ENCODE peak calls at places on chromosomes 2 and 18, in four cellular contexts. P is breast epithelium, U is RWPE1, Z is body of pancreas. V is an unnamed sample.

GRCh38 chr2:150051004-150051403 is 436.5 kb downstream of the RND3 start:
- DNase-seq in P (no peak), U (no peak), Z (no peak), V (no peak)

GRCh38 chr2:55460562-55460961 is 40.9 kb upstream of the CCDC88A start:
- DNase-seq in P (no peak), U (peak), Z (no peak), V (no peak)

GRCh38 chr18:5868218-5868904 is 27.0 kb downstream of the TMEM200C start:
- DNase-seq in P (no peak), U (peak), Z (peak), V (peak)

GRCh38 chr2:138182276-138182675 is 218.0 kb downstream of the HNMT start:
- DNase-seq in P (no peak), U (no peak), Z (no peak), V (no peak)

GRCh38 chr2:173823540-173823939 is 141.6 kb downstream of the SP3 start:
- DNase-seq in P (no peak), U (no peak), Z (no peak), V (no peak)

GRCh38 chr2:240310201-240310600 is 125.3 kb upstream of the GPC1 start:
- DNase-seq in P (peak), U (no peak), Z (no peak), V (no peak)

GRCh38 chr2:80105020-80105419 is 199.5 kb downstream of the LRRTM1 start:
- DNase-seq in P (no peak), U (peak), Z (no peak), V (no peak)

GRCh38 chr2:202102425-202103005 is 29.5 kb downstream of the KIAA2012 start:
- DNase-seq in P (no peak), U (no peak), Z (no peak), V (no peak)

GRCh38 chr2:33606622-33607021 is 7.5 kb upstream of the FAM98A start:
- DNase-seq in P (no peak), U (no peak), Z (no peak), V (no peak)

GRCh38 chr2:205989291-205990071 is 96.5 kb downstream of the INO80D start:
- DNase-seq in P (no peak), U (no peak), Z (no peak), V (no peak)

GRCh38 chr2:12083713-12084420 is 337.4 kb downstream of the LPIN1 start:
- DNase-seq in P (no peak), U (no peak), Z (no peak), V (no peak)

GRCh38 chr18:66645983-66646382 is 42.1 kb upstream of the CDH19 start:
- DNase-seq in P (no peak), U (no peak), Z (no peak), V (no peak)

GRCh38 chr18:3281456-3282400 is 19.8 kb downstream of the MYL12B start:
- DNase-seq in P (no peak), U (peak), Z (no peak), V (no peak)

GRCh38 chr18:34352385-34353163 is 127.9 kb upstream of the NOL4 start:
- DNase-seq in P (no peak), U (no peak), Z (peak), V (no peak)

GRCh38 chr18:22110482-22110924 is 58.9 kb upstream of the GATA6 start:
- DNase-seq in P (no peak), U (no peak), Z (no peak), V (no peak)

GRCh38 chr2:5867045-5867444 is 174.9 kb downstream of the SOX11 start:
- DNase-seq in P (no peak), U (no peak), Z (no peak), V (no peak)

GRCh38 chr2:1478311-1479305 is 65.3 kb downstream of the TPO start:
- DNase-seq in P (no peak), U (no peak), Z (no peak), V (no peak)

GRCh38 chr2:161981679-161982300 is 92.2 kb downstream of the DPP4 start:
- DNase-seq in P (no peak), U (no peak), Z (no peak), V (no peak)

GRCh38 chr2:228841877-228842276 is 429.2 kb downstream of the PID1 start:
- DNase-seq in P (no peak), U (no peak), Z (no peak), V (no peak)

GRCh38 chr2:128306081-128306930 is 12.4 kb downstream of the HS6ST1 start:
- DNase-seq in P (peak), U (peak), Z (peak), V (peak)

GRCh38 chr2:240247868-240248820 is 107.7 kb upstream of the OTOS start:
- DNase-seq in P (no peak), U (no peak), Z (no peak), V (no peak)

GRCh38 chr2:12819721-12820120 is 103.0 kb downstream of the TRIB2 start:
- DNase-seq in P (no peak), U (no peak), Z (no peak), V (no peak)

GRCh38 chr18:72119082-72119481 is 425.1 kb downstream of the CBLN2 start:
- DNase-seq in P (no peak), U (no peak), Z (no peak), V (no peak)

GRCh38 chr2:55901322-55901721 is 22.3 kb downstream of the EFEMP1 start:
- DNase-seq in P (no peak), U (peak), Z (no peak), V (peak)

GRCh38 chr2:184030978-184031377 is 567.4 kb upstream of the ZNF804A start:
- DNase-seq in P (no peak), U (no peak), Z (no peak), V (no peak)

GRCh38 chr2:8659092-8659734 is 22.6 kb upstream of the ID2 start:
- DNase-seq in P (no peak), U (no peak), Z (no peak), V (no peak)

GRCh38 chr2:233051241-233052149 is 8.6 kb upstream of the INPP5D start:
- DNase-seq in P (peak), U (peak), Z (peak), V (no peak)

GRCh38 chr2:164205347-164205746 is 415.9 kb downstream of the GRB14 start:
- DNase-seq in P (no peak), U (no peak), Z (no peak), V (no peak)

GRCh38 chr2:235847576-235847975 is 320.6 kb downstream of the GBX2 start:
- DNase-seq in P (no peak), U (no peak), Z (no peak), V (no peak)

GRCh38 chr2:36322108-36322507 is 33.5 kb upstream of the CRIM1 start:
- DNase-seq in P (no peak), U (peak), Z (peak), V (peak)

GRCh38 chr2:196041786-196042185 is 26.9 kb downstream of the DNAH7 start:
- DNase-seq in P (no peak), U (no peak), Z (no peak), V (no peak)

GRCh38 chr2:18423636-18424035 is 136.8 kb downstream of the RDH14 start:
- DNase-seq in P (no peak), U (no peak), Z (no peak), V (no peak)

GRCh38 chr18:10056506-10056905 is 142.7 kb downstream of the VAPA start:
- DNase-seq in P (no peak), U (no peak), Z (no peak), V (no peak)

GRCh38 chr2:199382091-199382490 is 75.6 kb downstream of the SATB2 start:
- DNase-seq in P (no peak), U (no peak), Z (no peak), V (no peak)

GRCh38 chr2:238929242-238930081 is 81.6 kb downstream of the TWIST2 start:
- DNase-seq in P (peak), U (no peak), Z (no peak), V (no peak)

DNA sequence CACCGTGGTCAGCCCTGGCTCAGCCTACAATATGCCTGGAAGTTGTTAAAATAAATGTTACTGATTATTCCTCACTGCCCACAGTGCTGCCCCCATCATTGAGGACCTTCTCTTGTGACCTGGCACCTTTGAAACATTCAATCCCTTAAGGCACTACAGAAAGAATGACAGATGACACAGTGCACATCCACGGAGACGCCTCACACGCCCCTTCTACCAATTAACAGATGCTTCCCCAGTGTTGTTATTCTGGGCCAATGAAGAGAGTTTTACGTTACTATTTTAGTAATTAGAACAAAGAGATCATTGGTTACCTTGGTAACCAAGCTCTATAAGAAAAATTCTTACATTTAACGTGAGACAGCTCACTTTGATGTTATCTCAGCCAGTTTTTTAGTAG is 152.0 kb downstream of the ZNF236 start:
- DNase-seq in P (no peak), U (no peak), Z (no peak), V (no peak)
- H3K27ac ChIP-seq in P (no peak), U (no peak), Z (no peak), V (no peak)

GRCh38 chr2:217420868-217421267 is 561.0 kb upstream of the TNP1 start:
- DNase-seq in P (no peak), U (no peak), Z (no peak), V (no peak)
- H3K27ac ChIP-seq in P (no peak), U (no peak), Z (no peak), V (no peak)

GRCh38 chr2:42937171-42937875 is 144.9 kb upstream of the HAAO start:
- DNase-seq in P (no peak), U (peak), Z (no peak), V (peak)
- H3K27ac ChIP-seq in P (peak), U (peak), Z (no peak), V (peak)

DNA sequence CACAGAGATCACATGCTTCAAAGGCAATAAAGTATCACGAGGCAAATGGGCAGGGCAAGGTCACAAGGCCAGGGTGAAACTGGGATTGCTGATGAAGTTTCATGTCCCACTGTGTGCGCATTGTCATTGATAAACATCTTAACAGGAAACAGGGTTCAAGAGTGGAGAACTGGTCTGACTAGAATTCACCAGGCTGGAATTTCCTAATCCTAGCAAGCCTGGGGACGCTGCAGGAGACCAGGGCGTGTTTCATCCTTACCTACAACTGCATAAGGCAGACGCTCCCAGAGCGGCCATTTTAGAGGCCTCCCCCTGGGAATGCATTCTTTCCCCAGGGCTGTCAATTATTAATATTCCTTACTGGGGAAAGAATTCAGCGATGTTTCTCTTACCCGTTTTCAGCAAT is 33.2 kb downstream of the PTPN4 start:
- DNase-seq in P (no peak), U (no peak), Z (no peak), V (no peak)
- H3K27ac ChIP-seq in P (no peak), U (no peak), Z (no peak), V (no peak)

GRCh38 chr2:197437380-197437779 is 2.6 kb upstream of the SF3B1 start:
- DNase-seq in P (no peak), U (no peak), Z (no peak), V (no peak)

GRCh38 chr2:197433770-197434438 is 924 bp downstream of the SF3B1 start:
- DNase-seq in P (no peak), U (no peak), Z (no peak), V (no peak)

GRCh38 chr2:197434541-197435513 is at the start of gene SF3B1:
- DNase-seq in P (peak), U (peak), Z (peak), V (peak)

GRCh38 chr2:197431858-197432257 is 3.0 kb downstream of the SF3B1 start:
- DNase-seq in P (no peak), U (no peak), Z (no peak), V (no peak)

GRCh38 chr2:197435598-197436435 is 989 bp upstream of the SF3B1 start:
- DNase-seq in P (no peak), U (no peak), Z (no peak), V (no peak)
- H3K27ac ChIP-seq in P (peak), U (peak), Z (peak), V (peak)

GRCh38 chr2:109246176-109246575 is 117.2 kb downstream of the SH3RF3 start:
- DNase-seq in P (no peak), U (no peak), Z (no peak), V (no peak)

GRCh38 chr2:109242654-109243331 is 113.8 kb downstream of the SH3RF3 start:
- DNase-seq in P (no peak), U (peak), Z (peak), V (peak)

GRCh38 chr2:109246616-109247015 is 117.6 kb downstream of the SH3RF3 start:
- DNase-seq in P (no peak), U (no peak), Z (no peak), V (no peak)

GRCh38 chr2:109243526-109244425 is 114.8 kb downstream of the SH3RF3 start:
- DNase-seq in P (no peak), U (no peak), Z (no peak), V (no peak)

DNA sequence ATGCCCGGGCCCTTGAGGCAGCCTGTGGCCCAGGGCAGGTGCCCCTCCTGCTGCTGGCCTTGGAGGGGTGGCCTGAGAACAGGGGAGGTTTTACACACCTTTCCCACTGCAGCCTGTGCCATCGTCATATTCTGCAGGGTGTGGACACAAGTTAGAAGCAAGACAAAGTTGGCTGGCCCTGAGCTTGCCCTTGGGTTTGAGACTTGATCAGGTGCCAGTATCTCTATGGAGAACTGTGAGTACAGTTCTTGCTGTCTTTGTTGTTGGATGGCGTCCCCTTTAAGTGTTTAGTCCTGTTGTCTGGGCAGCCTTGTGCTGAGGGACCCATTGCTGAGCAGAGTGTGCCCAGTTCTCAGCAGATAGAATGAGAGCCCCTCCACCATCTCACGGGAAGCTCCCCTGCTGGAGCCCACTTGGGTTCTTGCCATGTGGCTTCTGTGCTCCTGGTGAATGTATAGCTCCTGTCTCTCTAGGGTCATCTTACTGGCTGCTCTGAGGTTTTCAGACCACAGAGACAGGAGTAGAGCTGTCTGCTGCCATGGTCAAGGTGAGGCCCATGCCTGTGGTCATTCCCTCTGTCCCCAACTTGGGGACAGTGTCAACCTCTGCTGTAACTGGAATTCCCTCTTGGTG is 115.9 kb downstream of the SH3RF3 start:
- DNase-seq in P (no peak), U (no peak), Z (no peak), V (no peak)
- H3K27ac ChIP-seq in P (no peak), U (peak), Z (no peak), V (no peak)

V was measured in epithelial cell of prostate.